ENCODE peak calls at places on chromosomes 13 and 19, in eight cellular contexts. K is IMR-90, H is mesendoderm, C is cardiac fibroblast, Y is NCI-H1048, X is AG09309, R is GM12865, T is Karpas-422. Q is an unnamed sample.

GRCh38 chr13:99819962-99820361 is 151.6 kb downstream of the ZIC5 start:
- DNase-seq in K (no peak), H (no peak), C (no peak), Y (no peak), X (no peak), R (no peak), T (no peak), Q (no peak)

GRCh38 chr13:34026308-34026707 is 208.4 kb downstream of the RFC3 start:
- DNase-seq in K (no peak), H (no peak), C (no peak), Y (no peak), X (no peak), R (no peak), T (no peak), Q (no peak)

GRCh38 chr13:106373989-106374572 is 161.4 kb downstream of the EFNB2 start:
- DNase-seq in K (peak), H (no peak), C (peak), Y (no peak), X (peak), R (peak), T (no peak), Q (no peak)

GRCh38 chr19:4456843-4457653 is 546 bp downstream of the UBXN6 start:
- DNase-seq in K (peak), H (peak), C (peak), Y (no peak), X (no peak), R (peak), T (peak), Q (peak)

GRCh38 chr19:33461256-33462111 is 60.1 kb downstream of the PEPD start:
- DNase-seq in K (no peak), H (no peak), C (no peak), Y (no peak), X (no peak), R (no peak), T (no peak), Q (no peak)

GRCh38 chr19:6402834-6403608 is 10.1 kb upstream of the GTF2F1 start:
- DNase-seq in K (peak), H (no peak), C (peak), Y (no peak), X (no peak), R (no peak), T (peak), Q (no peak)

GRCh38 chr19:45202637-45203036 is 24.1 kb downstream of the BLOC1S3 start:
- DNase-seq in K (no peak), H (no peak), C (no peak), Y (no peak), X (no peak), R (no peak), T (no peak), Q (no peak)

GRCh38 chr19:15430526-15431120 is 11.8 kb upstream of the AKAP8L start:
- DNase-seq in K (no peak), H (no peak), C (no peak), Y (no peak), X (no peak), R (no peak), T (no peak), Q (no peak)

GRCh38 chr19:51803965-51804364 is 9.0 kb downstream of the FPR3 start:
- DNase-seq in K (no peak), H (no peak), C (no peak), Y (no peak), X (no peak), R (no peak), T (peak), Q (no peak)

GRCh38 chr19:37817180-37817911 is 38.0 kb upstream of the ZNF573 start:
- DNase-seq in K (peak), H (peak), C (peak), Y (no peak), X (no peak), R (no peak), T (no peak), Q (peak)

GRCh38 chr13:73870970-73871935 is 263.0 kb downstream of the KLF12 start:
- DNase-seq in K (peak), H (peak), C (peak), Y (no peak), X (peak), R (peak), T (peak), Q (no peak)

GRCh38 chr19:55447421-55448174 is 4.5 kb upstream of the SHISA7 start:
- DNase-seq in K (peak), H (peak), C (peak), Y (no peak), X (no peak), R (no peak), T (no peak), Q (no peak)

GRCh38 chr13:20353973-20354372 is 121.9 kb upstream of the GJB6 start:
- DNase-seq in K (peak), H (no peak), C (peak), Y (no peak), X (peak), R (no peak), T (peak), Q (no peak)